ENCODE peak calls at places on chromosomes 7 and 10, in seven cellular contexts. One of them, this sample, is unnamed.

GRCh38 chr10:33126118-33126517 is 168.1 kb upstream of the ITGB1 start:
- DNase-seq in cardiac muscle cell: peak; percentile 76
- DNase-seq in gastrocnemius medialis: no peak
- DNase-seq in H1: no peak
- DNase-seq in foreskin fibroblast: no peak
- DNase-seq in SK-N-SH: no peak
- DNase-seq in Jurkat, Clone E6-1: peak; percentile 93
- DNase-seq in this sample: no peak

GRCh38 chr7:138958026-138958956 is 22.9 kb downstream of the KIAA1549 start:
- DNase-seq in SK-N-SH: no peak
- DNase-seq in H1: no peak
- DNase-seq in cardiac muscle cell: peak; percentile 23
- DNase-seq in foreskin fibroblast: no peak
- DNase-seq in Jurkat, Clone E6-1: no peak
- DNase-seq in gastrocnemius medialis: no peak
- DNase-seq in this sample: no peak

GRCh38 chr7:138538996-138539644 is 79.1 kb downstream of the TRIM24 start:
- DNase-seq in cardiac muscle cell: no peak
- DNase-seq in H1: no peak
- DNase-seq in gastrocnemius medialis: no peak
- DNase-seq in foreskin fibroblast: no peak
- DNase-seq in SK-N-SH: no peak
- DNase-seq in Jurkat, Clone E6-1: no peak
- DNase-seq in this sample: no peak

GRCh38 chr10:133001114-133001513 is 58.7 kb upstream of the CFAP46 start:
- DNase-seq in Jurkat, Clone E6-1: no peak
- DNase-seq in H1: no peak
- DNase-seq in gastrocnemius medialis: no peak
- DNase-seq in SK-N-SH: no peak
- DNase-seq in cardiac muscle cell: no peak
- DNase-seq in foreskin fibroblast: no peak
- DNase-seq in this sample: no peak

GRCh38 chr7:127391591-127392181 is 822 bp downstream of the ZNF800 start:
- DNase-seq in cardiac muscle cell: peak; percentile 40
- DNase-seq in Jurkat, Clone E6-1: no peak
- DNase-seq in SK-N-SH: no peak
- DNase-seq in H1: no peak
- DNase-seq in gastrocnemius medialis: peak; percentile 6
- DNase-seq in foreskin fibroblast: peak; percentile 63
- DNase-seq in this sample: peak; percentile 16

GRCh38 chr10:116654816-116655215 is 34.1 kb downstream of the PNLIPRP2 start:
- DNase-seq in foreskin fibroblast: no peak
- DNase-seq in Jurkat, Clone E6-1: peak; percentile 37
- DNase-seq in gastrocnemius medialis: no peak
- DNase-seq in H1: no peak
- DNase-seq in SK-N-SH: peak; percentile 46
- DNase-seq in cardiac muscle cell: no peak
- DNase-seq in this sample: no peak

GRCh38 chr10:113438660-113439059 is 114.2 kb upstream of the HABP2 start:
- DNase-seq in gastrocnemius medialis: no peak
- DNase-seq in Jurkat, Clone E6-1: no peak
- DNase-seq in SK-N-SH: no peak
- DNase-seq in foreskin fibroblast: no peak
- DNase-seq in cardiac muscle cell: peak; percentile 21
- DNase-seq in H1: no peak
- DNase-seq in this sample: peak; percentile 17

GRCh38 chr10:71661060-71661622 is 58.4 kb downstream of the C10orf105 start:
- DNase-seq in gastrocnemius medialis: no peak
- DNase-seq in foreskin fibroblast: no peak
- DNase-seq in SK-N-SH: no peak
- DNase-seq in Jurkat, Clone E6-1: no peak
- DNase-seq in cardiac muscle cell: no peak
- DNase-seq in H1: no peak
- DNase-seq in this sample: no peak

GRCh38 chr7:24936121-24936824 is 43.7 kb downstream of the OSBPL3 start:
- DNase-seq in cardiac muscle cell: no peak
- DNase-seq in gastrocnemius medialis: no peak
- DNase-seq in foreskin fibroblast: peak; percentile 63
- DNase-seq in H1: no peak
- DNase-seq in Jurkat, Clone E6-1: no peak
- DNase-seq in SK-N-SH: no peak
- DNase-seq in this sample: no peak

GRCh38 chr10:34721201-34721840 is 93.8 kb downstream of the PARD3 start:
- DNase-seq in cardiac muscle cell: peak; percentile 65
- DNase-seq in H1: no peak
- DNase-seq in gastrocnemius medialis: no peak
- DNase-seq in SK-N-SH: no peak
- DNase-seq in Jurkat, Clone E6-1: peak; percentile 47
- DNase-seq in foreskin fibroblast: peak; percentile 66
- DNase-seq in this sample: no peak

GRCh38 chr7:47485640-47486435 is 96.1 kb downstream of the TNS3 start:
- DNase-seq in cardiac muscle cell: no peak
- DNase-seq in H1: no peak
- DNase-seq in gastrocnemius medialis: no peak
- DNase-seq in Jurkat, Clone E6-1: no peak
- DNase-seq in foreskin fibroblast: no peak
- DNase-seq in SK-N-SH: no peak
- DNase-seq in this sample: no peak

GRCh38 chr7:97973206-97973658 is 16.8 kb downstream of the OCM2 start:
- DNase-seq in Jurkat, Clone E6-1: no peak
- DNase-seq in SK-N-SH: peak; percentile 33
- DNase-seq in gastrocnemius medialis: no peak
- DNase-seq in foreskin fibroblast: no peak
- DNase-seq in H1: peak; percentile 31
- DNase-seq in cardiac muscle cell: no peak
- DNase-seq in this sample: no peak

GRCh38 chr10:4470231-4470840 is 355.7 kb upstream of the AKR1E2 start:
- DNase-seq in foreskin fibroblast: peak; percentile 90
- DNase-seq in H1: no peak
- DNase-seq in cardiac muscle cell: peak; percentile 85
- DNase-seq in gastrocnemius medialis: no peak
- DNase-seq in SK-N-SH: no peak
- DNase-seq in Jurkat, Clone E6-1: no peak
- DNase-seq in this sample: no peak

GRCh38 chr10:84706875-84707274 is 378.5 kb downstream of the CCSER2 start:
- DNase-seq in cardiac muscle cell: no peak
- DNase-seq in Jurkat, Clone E6-1: no peak
- DNase-seq in SK-N-SH: no peak
- DNase-seq in foreskin fibroblast: no peak
- DNase-seq in H1: no peak
- DNase-seq in gastrocnemius medialis: no peak
- DNase-seq in this sample: no peak

GRCh38 chr10:8044908-8045727 is 9.4 kb upstream of the GATA3 start:
- DNase-seq in foreskin fibroblast: no peak
- DNase-seq in gastrocnemius medialis: no peak
- DNase-seq in cardiac muscle cell: no peak
- DNase-seq in Jurkat, Clone E6-1: no peak
- DNase-seq in H1: no peak
- DNase-seq in SK-N-SH: peak; percentile 87
- DNase-seq in this sample: no peak

GRCh38 chr10:25600651-25601050 is 333.4 kb upstream of the MYO3A start:
- DNase-seq in cardiac muscle cell: no peak
- DNase-seq in gastrocnemius medialis: no peak
- DNase-seq in foreskin fibroblast: no peak
- DNase-seq in Jurkat, Clone E6-1: no peak
- DNase-seq in SK-N-SH: no peak
- DNase-seq in H1: no peak
- DNase-seq in this sample: no peak

GRCh38 chr10:111539246-111539645 is 462.4 kb downstream of the ADRA2A start:
- DNase-seq in H1: no peak
- DNase-seq in Jurkat, Clone E6-1: no peak
- DNase-seq in gastrocnemius medialis: no peak
- DNase-seq in foreskin fibroblast: no peak
- DNase-seq in SK-N-SH: no peak
- DNase-seq in cardiac muscle cell: no peak
- DNase-seq in this sample: no peak

DNA sequence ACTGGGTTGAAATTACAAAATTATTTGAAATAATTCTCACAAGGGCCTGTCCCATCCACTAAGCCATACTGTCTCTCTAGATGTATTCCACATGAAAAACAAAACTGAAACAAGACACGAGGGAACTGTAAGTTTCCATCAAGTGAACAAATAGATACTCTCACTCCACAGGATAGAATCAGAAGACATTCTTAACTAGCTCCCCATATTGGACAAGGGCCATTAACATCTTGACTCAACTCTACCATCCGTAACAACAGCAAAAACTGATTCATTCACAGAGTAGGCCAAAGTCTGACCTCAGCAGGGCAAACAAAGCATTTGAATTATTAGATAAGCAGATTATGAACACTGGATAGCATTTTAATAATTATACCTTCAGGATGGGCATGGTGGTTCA is 29.1 kb downstream of the UBE2H start:
- DNase-seq in H1: no peak
- DNase-seq in gastrocnemius medialis: no peak
- DNase-seq in SK-N-SH: no peak
- DNase-seq in cardiac muscle cell: peak; percentile 71
- DNase-seq in foreskin fibroblast: peak; percentile 87
- DNase-seq in Jurkat, Clone E6-1: no peak
- DNase-seq in this sample: no peak
- H3K4me3 ChIP-seq in H1: no peak overlapping the region
- H3K4me3 ChIP-seq in gastrocnemius medialis: no peak overlapping the region
- H3K4me3 ChIP-seq in SK-N-SH: peak overlapping the region; percentile 22
- H3K4me3 ChIP-seq in cardiac muscle cell: no peak overlapping the region
- H3K4me3 ChIP-seq in foreskin fibroblast: no peak overlapping the region
- H3K4me3 ChIP-seq in Jurkat, Clone E6-1: no peak overlapping the region
- H3K4me3 ChIP-seq in this sample: no peak overlapping the region

GRCh38 chr10:18340496-18341051 is 200.3 kb downstream of the CACNB2 start:
- DNase-seq in gastrocnemius medialis: no peak
- DNase-seq in SK-N-SH: no peak
- DNase-seq in cardiac muscle cell: peak; percentile 29
- DNase-seq in Jurkat, Clone E6-1: no peak
- DNase-seq in foreskin fibroblast: peak; percentile 45
- DNase-seq in H1: no peak
- DNase-seq in this sample: no peak

GRCh38 chr10:18350340-18350739 is 210.1 kb downstream of the CACNB2 start:
- DNase-seq in gastrocnemius medialis: no peak
- DNase-seq in foreskin fibroblast: no peak
- DNase-seq in cardiac muscle cell: no peak
- DNase-seq in Jurkat, Clone E6-1: no peak
- DNase-seq in SK-N-SH: no peak
- DNase-seq in H1: no peak
- DNase-seq in this sample: no peak

GRCh38 chr10:18341063-18341462 is 200.8 kb downstream of the CACNB2 start:
- DNase-seq in foreskin fibroblast: no peak
- DNase-seq in cardiac muscle cell: no peak
- DNase-seq in gastrocnemius medialis: no peak
- DNase-seq in H1: no peak
- DNase-seq in SK-N-SH: no peak
- DNase-seq in Jurkat, Clone E6-1: no peak
- DNase-seq in this sample: no peak

GRCh38 chr10:18343573-18343972 is 203.3 kb downstream of the CACNB2 start:
- DNase-seq in SK-N-SH: no peak
- DNase-seq in H1: no peak
- DNase-seq in cardiac muscle cell: no peak
- DNase-seq in foreskin fibroblast: no peak
- DNase-seq in Jurkat, Clone E6-1: no peak
- DNase-seq in gastrocnemius medialis: no peak
- DNase-seq in this sample: no peak

GRCh38 chr10:18345308-18345707 is 205.1 kb downstream of the CACNB2 start:
- DNase-seq in SK-N-SH: no peak
- DNase-seq in cardiac muscle cell: no peak
- DNase-seq in gastrocnemius medialis: no peak
- DNase-seq in foreskin fibroblast: no peak
- DNase-seq in Jurkat, Clone E6-1: no peak
- DNase-seq in H1: no peak
- DNase-seq in this sample: no peak
- H3K4me3 ChIP-seq in SK-N-SH: no peak overlapping the region
- H3K4me3 ChIP-seq in cardiac muscle cell: no peak overlapping the region
- H3K4me3 ChIP-seq in gastrocnemius medialis: no peak overlapping the region
- H3K4me3 ChIP-seq in foreskin fibroblast: no peak overlapping the region
- H3K4me3 ChIP-seq in Jurkat, Clone E6-1: no peak overlapping the region
- H3K4me3 ChIP-seq in H1: no peak overlapping the region
- H3K4me3 ChIP-seq in this sample: no peak overlapping the region

GRCh38 chr10:21174670-21175495 is 277.8 kb upstream of the NEBL start:
- DNase-seq in Jurkat, Clone E6-1: no peak
- DNase-seq in gastrocnemius medialis: no peak
- DNase-seq in H1: no peak
- DNase-seq in cardiac muscle cell: no peak
- DNase-seq in SK-N-SH: no peak
- DNase-seq in foreskin fibroblast: no peak
- DNase-seq in this sample: no peak
- H3K4me3 ChIP-seq in Jurkat, Clone E6-1: no peak overlapping the region
- H3K4me3 ChIP-seq in gastrocnemius medialis: peak overlapping the region; percentile 48
- H3K4me3 ChIP-seq in H1: peak overlapping the region; percentile 63
- H3K4me3 ChIP-seq in cardiac muscle cell: peak overlapping the region; percentile 78
- H3K4me3 ChIP-seq in SK-N-SH: peak overlapping the region; percentile 64
- H3K4me3 ChIP-seq in foreskin fibroblast: peak overlapping the region; percentile 19
- H3K4me3 ChIP-seq in this sample: peak overlapping the region; percentile 28

DNA sequence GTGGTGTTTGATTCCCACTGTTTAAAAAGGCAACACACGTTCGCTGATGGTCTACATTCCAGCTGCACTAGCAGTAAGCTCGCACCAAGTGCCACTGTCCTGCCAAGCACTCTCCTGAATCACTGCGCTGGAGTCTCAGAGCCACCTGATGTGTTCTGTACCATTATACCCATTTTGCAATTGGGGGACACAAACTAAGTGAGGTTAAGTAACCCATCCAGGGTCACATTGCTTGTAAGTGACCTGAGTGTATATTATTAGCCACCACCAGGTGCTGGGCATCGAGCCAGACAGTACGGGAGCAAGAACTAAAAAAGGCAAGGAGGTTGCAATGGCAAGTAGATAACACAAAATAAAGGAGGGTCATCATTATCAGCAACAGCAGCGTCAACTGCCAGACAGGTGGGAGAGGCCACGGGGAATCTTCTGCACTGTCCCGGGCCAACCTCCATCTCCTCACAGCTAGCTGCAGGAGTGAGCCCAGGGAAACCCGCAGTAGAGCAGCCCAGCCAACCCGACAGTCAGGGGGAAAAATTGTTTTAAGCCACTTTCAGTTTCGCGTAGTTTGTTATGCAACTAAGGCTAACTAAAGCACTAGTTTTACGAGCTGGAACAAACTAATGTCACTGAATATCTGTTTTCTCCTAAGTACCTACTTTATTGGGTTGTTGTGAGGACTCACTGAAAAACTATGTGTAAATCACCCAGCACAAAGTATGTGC is 712 bp upstream of the CPVL start:
- DNase-seq in gastrocnemius medialis: peak; percentile 47
- DNase-seq in H1: no peak
- DNase-seq in Jurkat, Clone E6-1: no peak
- DNase-seq in cardiac muscle cell: no peak
- DNase-seq in foreskin fibroblast: peak; percentile 14
- DNase-seq in SK-N-SH: no peak
- DNase-seq in this sample: no peak
- H3K4me3 ChIP-seq in gastrocnemius medialis: peak overlapping the region; percentile 71
- H3K4me3 ChIP-seq in H1: peak overlapping the region; percentile 69
- H3K4me3 ChIP-seq in Jurkat, Clone E6-1: peak overlapping the region; percentile 93
- H3K4me3 ChIP-seq in cardiac muscle cell: peak overlapping the region; percentile 45
- H3K4me3 ChIP-seq in foreskin fibroblast: no peak overlapping the region
- H3K4me3 ChIP-seq in SK-N-SH: no peak overlapping the region
- H3K4me3 ChIP-seq in this sample: peak overlapping the region; percentile 36

GRCh38 chr10:603745-604144 is 85.7 kb downstream of the DIP2C start:
- DNase-seq in Jurkat, Clone E6-1: no peak
- DNase-seq in cardiac muscle cell: no peak
- DNase-seq in SK-N-SH: no peak
- DNase-seq in H1: no peak
- DNase-seq in foreskin fibroblast: no peak
- DNase-seq in gastrocnemius medialis: no peak
- DNase-seq in this sample: peak; percentile 64
- H3K4me3 ChIP-seq in Jurkat, Clone E6-1: no peak overlapping the region
- H3K4me3 ChIP-seq in cardiac muscle cell: no peak overlapping the region
- H3K4me3 ChIP-seq in SK-N-SH: no peak overlapping the region
- H3K4me3 ChIP-seq in H1: no peak overlapping the region
- H3K4me3 ChIP-seq in foreskin fibroblast: no peak overlapping the region
- H3K4me3 ChIP-seq in gastrocnemius medialis: no peak overlapping the region
- H3K4me3 ChIP-seq in this sample: no peak overlapping the region

This sample was measured in tibial artery.